ENCODE peak calls at places on chromosomes 16 and 17, in five cellular contexts. R is activated CD8-positive, alpha-beta memory T cell treated with anti-CD3 and anti-CD28 coated beads for 4 hours; G is NCI-H1436; P is AG08396; Y is stimulated activated CD8-positive, alpha-beta memory T cell treated with anti-CD3 and anti-CD28 coated beads, Interleukin-15, amount 100 ng/mL, for 24 hours. A is an unnamed sample.

GRCh38 chr17:65537845-65538678 is 23.4 kb downstream of the AXIN2 start:
- DNase-seq in R (no peak), G (no peak), P (no peak), Y (no peak), A (no peak)

GRCh38 chr16:87461466-87461975 is 31.3 kb downstream of the ZCCHC14 start:
- DNase-seq in R (no peak), G (peak), P (peak), Y (no peak), A (no peak)

GRCh38 chr17:29929006-29929543 is 953 bp downstream of the SSH2 start:
- DNase-seq in R (no peak), G (peak), P (peak), Y (no peak), A (no peak)

GRCh38 chr16:69937465-69937951 is 13.6 kb upstream of the CLEC18A start:
- DNase-seq in R (no peak), G (no peak), P (no peak), Y (no peak), A (no peak)

GRCh38 chr16:50474138-50474537 is 74.1 kb upstream of the NKD1 start:
- DNase-seq in R (no peak), G (no peak), P (no peak), Y (no peak), A (no peak)

GRCh38 chr17:66455022-66455547 is 152.7 kb downstream of the PRKCA start:
- DNase-seq in R (no peak), G (peak), P (no peak), Y (no peak), A (no peak)

GRCh38 chr16:27402569-27402963 is 592 bp downstream of the IL21R start:
- DNase-seq in R (no peak), G (no peak), P (no peak), Y (no peak), A (no peak)

GRCh38 chr17:19743101-19744100 is 4.7 kb downstream of the ALDH3A1 start:
- DNase-seq in R (no peak), G (no peak), P (no peak), Y (no peak), A (no peak)

GRCh38 chr16:87297918-87298631 is 19.1 kb downstream of the C16orf95 start:
- DNase-seq in R (no peak), G (no peak), P (peak), Y (no peak), A (no peak)

GRCh38 chr17:81540676-81541027 is 11.5 kb downstream of the FAAP100 start:
- DNase-seq in R (no peak), G (no peak), P (no peak), Y (no peak), A (no peak)

GRCh38 chr17:64036198-64036922 is 15.9 kb upstream of the ICAM2 start:
- DNase-seq in R (no peak), G (no peak), P (no peak), Y (no peak), A (no peak)

A was measured in activated gamma-delta T cell.